ENCODE peak calls at places on chromosomes 11 and 22, in ten cellular contexts. M, U, P, X, J, Z, R, G, F and O are unnamed samples.

GRCh38 chr22:37715760-37716159 is 18.9 kb downstream of the TRIOBP start:
- DNase-seq in M (no peak), U (no peak), P (no peak), X (no peak), J (no peak), Z (no peak), R (no peak), G (no peak), F (no peak), O (no peak)

GRCh38 chr22:40040927-40041326 is 46.2 kb downstream of the FAM83F start:
- DNase-seq in M (no peak), U (peak), P (no peak), X (no peak), J (no peak), Z (no peak), R (peak), G (no peak), F (peak), O (no peak)

GRCh38 chr22:20226760-20227350 is 41.3 kb downstream of the RTN4R start:
- DNase-seq in M (no peak), U (no peak), P (no peak), X (no peak), J (no peak), Z (no peak), R (no peak), G (no peak), F (no peak), O (no peak)

GRCh38 chr11:111688028-111688427 is 78.2 kb downstream of the PPP2R1B start:
- DNase-seq in M (no peak), U (peak), P (no peak), X (peak), J (no peak), Z (no peak), R (no peak), G (no peak), F (no peak), O (no peak)

GRCh38 chr22:50169774-50170341 is 673 bp upstream of the PANX2 start:
- DNase-seq in M (peak), U (peak), P (no peak), X (no peak), J (peak), Z (no peak), R (no peak), G (peak), F (no peak), O (no peak)

GRCh38 chr11:74866557-74866956 is 82.3 kb downstream of the XRRA1 start:
- DNase-seq in M (no peak), U (no peak), P (no peak), X (no peak), J (no peak), Z (no peak), R (no peak), G (no peak), F (no peak), O (no peak)

GRCh38 chr11:128341767-128342318 is 245.5 kb downstream of the ETS1 start:
- DNase-seq in M (no peak), U (no peak), P (no peak), X (no peak), J (no peak), Z (no peak), R (no peak), G (no peak), F (no peak), O (no peak)

GRCh38 chr11:125402436-125402835 is 93.6 kb downstream of the FEZ1 start:
- DNase-seq in M (no peak), U (peak), P (no peak), X (peak), J (no peak), Z (no peak), R (no peak), G (no peak), F (peak), O (no peak)

GRCh38 chr22:23784215-23784732 is 2.5 kb upstream of the SMARCB1 start:
- DNase-seq in M (no peak), U (no peak), P (no peak), X (peak), J (no peak), Z (no peak), R (no peak), G (no peak), F (no peak), O (peak)

GRCh38 chr11:109071712-109072524 is 350.1 kb upstream of the C11orf87 start:
- DNase-seq in M (no peak), U (peak), P (no peak), X (peak), J (no peak), Z (no peak), R (no peak), G (no peak), F (peak), O (no peak)

GRCh38 chr11:65491614-65492386 is 7.0 kb upstream of the MALAT1 start:
- DNase-seq in M (no peak), U (peak), P (peak), X (peak), J (no peak), Z (peak), R (peak), G (no peak), F (peak), O (peak)

GRCh38 chr22:29382575-29383328 is 5.6 kb downstream of the AP1B1 start:
- DNase-seq in M (no peak), U (no peak), P (no peak), X (no peak), J (no peak), Z (no peak), R (no peak), G (no peak), F (no peak), O (peak)